ENCODE peak calls at places on chromosomes 5 and 9, in seven cellular contexts. One of them, this sample, is unnamed. For H3K27me3, the result is how much of the 10 kb centered on the place peaks cover.

GRCh38 chr9:75833765-75834164 is 56.7 kb upstream of the PCSK5 start:
- DNase-seq in GM23248: no peak
- DNase-seq in psoas muscle: no peak
- DNase-seq in SJSA1: no peak
- DNase-seq in mesendoderm: no peak
- DNase-seq in BE2C: no peak
- DNase-seq in CD4-positive, alpha-beta T cell: no peak
- DNase-seq in this sample: no peak

GRCh38 chr9:135769489-135770202 is 67.7 kb downstream of the KCNT1 start:
- DNase-seq in GM23248: no peak
- DNase-seq in psoas muscle: no peak
- DNase-seq in SJSA1: no peak
- DNase-seq in mesendoderm: no peak
- DNase-seq in BE2C: no peak
- DNase-seq in CD4-positive, alpha-beta T cell: no peak
- DNase-seq in this sample: no peak

GRCh38 chr5:132476853-132477729 is 13.5 kb downstream of the IRF1 start:
- DNase-seq in GM23248: no peak
- DNase-seq in psoas muscle: no peak
- DNase-seq in SJSA1: no peak
- DNase-seq in mesendoderm: peak
- DNase-seq in BE2C: no peak
- DNase-seq in CD4-positive, alpha-beta T cell: no peak
- DNase-seq in this sample: no peak

GRCh38 chr5:33423018-33423630 is 17.6 kb upstream of the TARS1 start:
- DNase-seq in GM23248: peak
- DNase-seq in psoas muscle: no peak
- DNase-seq in SJSA1: no peak
- DNase-seq in mesendoderm: peak
- DNase-seq in BE2C: no peak
- DNase-seq in CD4-positive, alpha-beta T cell: no peak
- DNase-seq in this sample: peak

GRCh38 chr9:16119861-16120641 is 567.2 kb downstream of the CCDC171 start:
- DNase-seq in GM23248: no peak
- DNase-seq in psoas muscle: no peak
- DNase-seq in SJSA1: peak
- DNase-seq in mesendoderm: peak
- DNase-seq in BE2C: no peak
- DNase-seq in CD4-positive, alpha-beta T cell: no peak
- DNase-seq in this sample: no peak

GRCh38 chr9:77807846-77808749 is 160.0 kb upstream of the GNA14 start:
- DNase-seq in GM23248: no peak
- DNase-seq in psoas muscle: no peak
- DNase-seq in SJSA1: no peak
- DNase-seq in mesendoderm: no peak
- DNase-seq in BE2C: no peak
- DNase-seq in CD4-positive, alpha-beta T cell: no peak
- DNase-seq in this sample: peak

GRCh38 chr9:114172981-114173833 is 17.9 kb downstream of the COL27A1 start:
- DNase-seq in GM23248: no peak
- DNase-seq in psoas muscle: no peak
- DNase-seq in SJSA1: no peak
- DNase-seq in mesendoderm: no peak
- DNase-seq in BE2C: no peak
- DNase-seq in CD4-positive, alpha-beta T cell: no peak
- DNase-seq in this sample: peak

GRCh38 chr5:95664204-95664786 is 17.7 kb downstream of the RFESD start:
- DNase-seq in GM23248: peak
- DNase-seq in psoas muscle: no peak
- DNase-seq in SJSA1: no peak
- DNase-seq in mesendoderm: peak
- DNase-seq in BE2C: peak
- DNase-seq in CD4-positive, alpha-beta T cell: no peak
- DNase-seq in this sample: peak

GRCh38 chr5:16568875-16569580 is 47.8 kb downstream of the RETREG1 start:
- DNase-seq in GM23248: no peak
- DNase-seq in psoas muscle: no peak
- DNase-seq in SJSA1: no peak
- DNase-seq in mesendoderm: no peak
- DNase-seq in BE2C: peak
- DNase-seq in CD4-positive, alpha-beta T cell: no peak
- DNase-seq in this sample: peak

GRCh38 chr5:157300564-157300963 is 34.6 kb downstream of the CYFIP2 start:
- DNase-seq in GM23248: no peak
- DNase-seq in psoas muscle: no peak
- DNase-seq in SJSA1: no peak
- DNase-seq in mesendoderm: no peak
- DNase-seq in BE2C: no peak
- DNase-seq in CD4-positive, alpha-beta T cell: no peak
- DNase-seq in this sample: no peak

GRCh38 chr9:5563886-5564285 is 53.6 kb downstream of the PDCD1LG2 start:
- DNase-seq in GM23248: peak
- DNase-seq in psoas muscle: no peak
- DNase-seq in SJSA1: no peak
- DNase-seq in mesendoderm: no peak
- DNase-seq in BE2C: no peak
- DNase-seq in CD4-positive, alpha-beta T cell: no peak
- DNase-seq in this sample: no peak

GRCh38 chr5:73786043-73786831 is 160.2 kb downstream of the ARHGEF28 start:
- DNase-seq in GM23248: no peak
- DNase-seq in psoas muscle: no peak
- DNase-seq in SJSA1: no peak
- DNase-seq in mesendoderm: no peak
- DNase-seq in BE2C: no peak
- DNase-seq in CD4-positive, alpha-beta T cell: no peak
- DNase-seq in this sample: no peak

GRCh38 chr5:173812811-173813550 is 75.2 kb upstream of the CPEB4 start:
- DNase-seq in GM23248: peak
- DNase-seq in psoas muscle: no peak
- DNase-seq in SJSA1: no peak
- DNase-seq in mesendoderm: no peak
- DNase-seq in BE2C: no peak
- DNase-seq in CD4-positive, alpha-beta T cell: no peak
- DNase-seq in this sample: peak

GRCh38 chr9:94655739-94656138 is 16.4 kb upstream of the FBP1 start:
- DNase-seq in GM23248: no peak
- DNase-seq in psoas muscle: no peak
- DNase-seq in SJSA1: no peak
- DNase-seq in mesendoderm: no peak
- DNase-seq in BE2C: no peak
- DNase-seq in CD4-positive, alpha-beta T cell: no peak
- DNase-seq in this sample: no peak

GRCh38 chr9:20599195-20599594 is 23.1 kb downstream of the MLLT3 start:
- DNase-seq in GM23248: peak
- DNase-seq in psoas muscle: no peak
- DNase-seq in SJSA1: no peak
- DNase-seq in mesendoderm: no peak
- DNase-seq in BE2C: no peak
- DNase-seq in CD4-positive, alpha-beta T cell: no peak
- DNase-seq in this sample: peak

GRCh38 chr5:14715481-14715880 is 51.0 kb downstream of the OTULIN start:
- DNase-seq in GM23248: peak
- DNase-seq in psoas muscle: no peak
- DNase-seq in SJSA1: no peak
- DNase-seq in mesendoderm: no peak
- DNase-seq in BE2C: no peak
- DNase-seq in CD4-positive, alpha-beta T cell: no peak
- DNase-seq in this sample: no peak

GRCh38 chr5:143713331-143714032 is 98.5 kb upstream of the HMHB1 start:
- DNase-seq in GM23248: peak
- DNase-seq in psoas muscle: no peak
- DNase-seq in SJSA1: no peak
- DNase-seq in mesendoderm: no peak
- DNase-seq in BE2C: no peak
- DNase-seq in CD4-positive, alpha-beta T cell: no peak
- DNase-seq in this sample: peak

GRCh38 chr5:36713541-36713940 is 107.1 kb downstream of the SLC1A3 start:
- DNase-seq in GM23248: no peak
- DNase-seq in psoas muscle: no peak
- DNase-seq in SJSA1: no peak
- DNase-seq in mesendoderm: no peak
- DNase-seq in BE2C: no peak
- DNase-seq in CD4-positive, alpha-beta T cell: no peak
- DNase-seq in this sample: no peak

GRCh38 chr5:119397518-119398380 is 41.9 kb downstream of the TNFAIP8 start:
- DNase-seq in GM23248: peak
- DNase-seq in psoas muscle: no peak
- DNase-seq in SJSA1: no peak
- DNase-seq in mesendoderm: no peak
- DNase-seq in BE2C: no peak
- DNase-seq in CD4-positive, alpha-beta T cell: no peak
- DNase-seq in this sample: peak

GRCh38 chr5:62593331-62593730 is 14.7 kb downstream of the LRRC70 start:
- DNase-seq in GM23248: peak
- DNase-seq in psoas muscle: no peak
- DNase-seq in SJSA1: no peak
- DNase-seq in mesendoderm: no peak
- DNase-seq in BE2C: no peak
- DNase-seq in CD4-positive, alpha-beta T cell: no peak
- DNase-seq in this sample: peak

GRCh38 chr5:36458746-36459145 is 147.7 kb upstream of the SLC1A3 start:
- DNase-seq in GM23248: no peak
- DNase-seq in psoas muscle: no peak
- DNase-seq in SJSA1: no peak
- DNase-seq in mesendoderm: no peak
- DNase-seq in BE2C: no peak
- DNase-seq in CD4-positive, alpha-beta T cell: no peak
- DNase-seq in this sample: no peak

GRCh38 chr5:90873033-90873517 is 314.5 kb downstream of the ADGRV1 start:
- DNase-seq in GM23248: no peak
- DNase-seq in psoas muscle: no peak
- DNase-seq in SJSA1: no peak
- DNase-seq in mesendoderm: no peak
- DNase-seq in BE2C: peak
- DNase-seq in CD4-positive, alpha-beta T cell: no peak
- DNase-seq in this sample: no peak

GRCh38 chr5:167889276-167889675 is 402.2 kb upstream of the WWC1 start:
- DNase-seq in GM23248: no peak
- DNase-seq in psoas muscle: no peak
- DNase-seq in SJSA1: no peak
- DNase-seq in mesendoderm: no peak
- DNase-seq in BE2C: no peak
- DNase-seq in CD4-positive, alpha-beta T cell: no peak
- DNase-seq in this sample: no peak

GRCh38 chr9:136089697-136090045 is 5.4 kb downstream of the NACC2 start:
- DNase-seq in GM23248: peak
- DNase-seq in psoas muscle: no peak
- DNase-seq in SJSA1: no peak
- DNase-seq in mesendoderm: no peak
- DNase-seq in BE2C: peak
- DNase-seq in CD4-positive, alpha-beta T cell: no peak
- DNase-seq in this sample: peak

GRCh38 chr9:90632680-90633207 is 9.9 kb downstream of the DIRAS2 start:
- DNase-seq in GM23248: no peak
- DNase-seq in psoas muscle: no peak
- DNase-seq in SJSA1: no peak
- DNase-seq in mesendoderm: no peak
- DNase-seq in BE2C: peak
- DNase-seq in CD4-positive, alpha-beta T cell: no peak
- DNase-seq in this sample: no peak

DNA sequence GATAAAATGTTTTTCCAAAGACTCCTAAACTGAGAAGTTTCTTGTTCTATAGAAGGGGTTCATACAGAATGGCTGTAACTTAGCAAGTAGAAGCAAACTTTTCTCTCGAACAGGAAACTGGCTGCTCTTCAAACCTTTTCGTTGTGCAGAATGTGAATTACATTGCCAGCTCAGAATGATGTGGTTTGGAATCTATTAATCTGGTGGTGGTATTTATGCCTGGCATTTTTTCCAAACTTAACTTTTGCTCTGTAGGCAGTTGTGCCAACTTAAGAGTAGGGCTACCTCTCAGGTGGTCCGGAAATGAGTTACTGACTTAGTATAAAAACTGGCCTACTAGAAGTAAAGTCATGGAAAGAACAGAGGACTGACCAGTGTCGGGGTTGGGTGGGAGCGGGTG is 26.6 kb upstream of the NFIB start:
- DNase-seq in GM23248: no peak
- DNase-seq in psoas muscle: no peak
- DNase-seq in SJSA1: no peak
- DNase-seq in mesendoderm: no peak
- DNase-seq in BE2C: no peak
- DNase-seq in CD4-positive, alpha-beta T cell: no peak
- DNase-seq in this sample: peak
- H3K27me3 ChIP-seq in GM23248: half or more
- H3K27me3 ChIP-seq in psoas muscle: under half
- H3K27me3 ChIP-seq in SJSA1: under half
- H3K27me3 ChIP-seq in mesendoderm: under half
- H3K27me3 ChIP-seq in BE2C: under half
- H3K27me3 ChIP-seq in CD4-positive, alpha-beta T cell: half or more
- H3K27me3 ChIP-seq in this sample: under half

DNA sequence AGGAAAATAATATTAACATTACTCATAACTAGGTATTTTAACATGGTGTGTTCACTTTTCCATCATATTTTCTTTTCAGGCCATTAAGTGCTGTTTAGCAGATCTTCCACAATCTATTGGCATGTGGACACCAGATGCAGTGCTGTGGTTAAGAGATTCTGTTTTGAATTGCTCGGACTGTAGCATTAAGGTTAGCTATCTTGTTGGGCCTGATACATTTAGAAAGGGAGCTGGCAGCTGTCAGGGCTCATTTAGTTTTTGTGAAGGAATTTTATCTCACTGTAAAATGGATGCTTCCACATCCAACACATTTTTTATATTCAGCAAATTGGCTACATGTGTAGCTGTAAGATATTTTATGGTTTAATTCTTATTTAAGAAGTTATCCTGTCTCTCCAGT is 20.7 kb upstream of the TMOD1 start:
- DNase-seq in GM23248: no peak
- DNase-seq in psoas muscle: no peak
- DNase-seq in SJSA1: no peak
- DNase-seq in mesendoderm: no peak
- DNase-seq in BE2C: no peak
- DNase-seq in CD4-positive, alpha-beta T cell: no peak
- DNase-seq in this sample: no peak
- H3K27me3 ChIP-seq in GM23248: under half
- H3K27me3 ChIP-seq in psoas muscle: under half
- H3K27me3 ChIP-seq in SJSA1: under half
- H3K27me3 ChIP-seq in mesendoderm: under half
- H3K27me3 ChIP-seq in BE2C: under half
- H3K27me3 ChIP-seq in CD4-positive, alpha-beta T cell: under half
- H3K27me3 ChIP-seq in this sample: under half

GRCh38 chr5:93583799-93584530 is 943 bp downstream of the NR2F1 start:
- DNase-seq in GM23248: peak
- DNase-seq in psoas muscle: peak
- DNase-seq in SJSA1: peak
- DNase-seq in mesendoderm: peak
- DNase-seq in BE2C: peak
- DNase-seq in CD4-positive, alpha-beta T cell: no peak
- DNase-seq in this sample: peak
- H3K27me3 ChIP-seq in GM23248: under half
- H3K27me3 ChIP-seq in psoas muscle: under half
- H3K27me3 ChIP-seq in SJSA1: under half
- H3K27me3 ChIP-seq in mesendoderm: under half
- H3K27me3 ChIP-seq in BE2C: under half
- H3K27me3 ChIP-seq in CD4-positive, alpha-beta T cell: half or more
- H3K27me3 ChIP-seq in this sample: under half

DNA sequence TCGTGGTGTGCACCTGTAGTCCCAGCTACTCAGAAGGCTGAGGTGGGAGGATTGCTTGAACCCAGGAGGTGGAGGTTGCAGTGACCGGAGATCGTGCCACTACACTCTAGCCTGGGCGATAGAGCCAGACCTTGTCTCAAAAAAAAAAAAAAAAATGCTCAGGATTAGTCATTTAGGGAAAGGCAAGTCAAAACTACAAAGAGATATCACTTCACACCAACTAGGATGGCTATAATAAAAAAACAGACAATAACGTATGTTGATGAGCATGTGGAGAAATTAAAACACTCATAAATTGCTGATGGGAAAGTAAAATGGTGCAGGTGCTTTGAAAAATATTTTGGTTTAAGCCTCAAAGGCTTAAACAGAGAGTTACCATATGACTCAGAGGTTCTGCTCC is 6.3 kb upstream of the ANKRD34B start:
- DNase-seq in GM23248: no peak
- DNase-seq in psoas muscle: no peak
- DNase-seq in SJSA1: no peak
- DNase-seq in mesendoderm: no peak
- DNase-seq in BE2C: no peak
- DNase-seq in CD4-positive, alpha-beta T cell: no peak
- DNase-seq in this sample: no peak
- H3K27me3 ChIP-seq in GM23248: under half
- H3K27me3 ChIP-seq in psoas muscle: under half
- H3K27me3 ChIP-seq in SJSA1: under half
- H3K27me3 ChIP-seq in mesendoderm: under half
- H3K27me3 ChIP-seq in BE2C: half or more
- H3K27me3 ChIP-seq in CD4-positive, alpha-beta T cell: under half
- H3K27me3 ChIP-seq in this sample: under half